ENCODE peak calls at places on chromosomes 3 and 15, in five cellular contexts. K is sigmoid colon, C is BE2C, G is thoracic aorta, O is mammary epithelial cell. S is an unnamed sample.

GRCh38 chr15:77034620-77035467 is 36.1 kb downstream of the TSPAN3 start:
- DNase-seq in K (peak; percentile 49), C (peak; percentile 47), G (no peak), O (no peak), S (peak; percentile 48)

GRCh38 chr15:88619796-88620195 is 1.3 kb upstream of the AEN start:
- DNase-seq in K (no peak), C (no peak), G (no peak), O (no peak), S (no peak)

GRCh38 chr15:62482715-62483429 is 317.8 kb upstream of the C2CD4B start:
- DNase-seq in K (no peak), C (peak; percentile 51), G (no peak), O (peak; percentile 35), S (peak; percentile 46)

GRCh38 chr3:163890661-163891060 is 1187.6 kb downstream of the SI start:
- DNase-seq in K (no peak), C (no peak), G (no peak), O (no peak), S (no peak)

GRCh38 chr3:59783468-59783988 is 733.7 kb upstream of the CFAP20DC start:
- DNase-seq in K (no peak), C (no peak), G (no peak), O (no peak), S (no peak)

GRCh38 chr3:46186856-46187700 is 21.0 kb downstream of the CCR1 start:
- DNase-seq in K (no peak), C (no peak), G (no peak), O (no peak), S (no peak)

GRCh38 chr3:126414961-126415660 is 20.4 kb downstream of the CFAP100 start:
- DNase-seq in K (peak; percentile 47), C (no peak), G (no peak), O (no peak), S (no peak)

GRCh38 chr3:187743195-187744141 is 1.8 kb downstream of the BCL6 start:
- DNase-seq in K (peak; percentile 91), C (no peak), G (peak; percentile 46), O (peak; percentile 35), S (no peak)

GRCh38 chr15:51380999-51381806 is 39.7 kb downstream of the GLDN start:
- DNase-seq in K (peak; percentile 72), C (peak; percentile 76), G (peak; percentile 45), O (peak; percentile 61), S (peak; percentile 69)

DNA sequence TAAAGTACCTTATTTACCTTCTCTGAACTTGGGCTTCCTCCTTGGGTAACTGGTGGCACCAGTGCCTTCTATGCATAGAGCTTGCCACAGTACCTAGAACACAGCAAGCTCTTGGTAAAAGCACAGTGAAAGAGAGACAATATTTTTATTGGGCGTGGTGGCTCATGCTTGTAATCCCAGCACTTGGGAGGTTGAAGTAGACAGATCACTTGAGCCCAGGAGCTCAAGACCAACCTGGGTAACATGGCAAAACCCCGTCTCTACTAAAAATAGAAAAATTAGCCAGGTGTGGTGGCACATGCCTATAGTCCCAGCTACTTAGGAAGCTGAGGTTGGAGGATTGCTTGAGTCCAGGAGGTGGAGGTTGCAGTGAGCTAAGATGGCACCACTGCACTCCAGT is 285.1 kb downstream of the PTPRG start:
- DNase-seq in K (no peak), C (no peak), G (no peak), O (no peak), S (no peak)
- H3K4me1 ChIP-seq in K (no peaks in the 10 kb centered on the region), C (no peaks in the 10 kb centered on the region), G (peaks cover 64% of the 10 kb centered on the region), O (peaks cover 19% of the 10 kb centered on the region), S (peaks cover 5% of the 10 kb centered on the region)

GRCh38 chr3:55473788-55474187 is 13.3 kb downstream of the WNT5A start:
- DNase-seq in K (no peak), C (no peak), G (no peak), O (no peak), S (no peak)

GRCh38 chr3:55476515-55476914 is 10.6 kb downstream of the WNT5A start:
- DNase-seq in K (no peak), C (no peak), G (no peak), O (peak; percentile 66), S (peak; percentile 34)

GRCh38 chr3:55474213-55474632 is 12.9 kb downstream of the WNT5A start:
- DNase-seq in K (no peak), C (no peak), G (no peak), O (no peak), S (no peak)

GRCh38 chr3:55481067-55481917 is 5.8 kb downstream of the WNT5A start:
- DNase-seq in K (no peak), C (no peak), G (no peak), O (no peak), S (no peak)

GRCh38 chr3:55477306-55478010 is 9.6 kb downstream of the WNT5A start:
- DNase-seq in K (no peak), C (no peak), G (no peak), O (no peak), S (no peak)
- H3K4me3 ChIP-seq in K (no peak overlapping the region), C (no peak overlapping the region), G (no peak overlapping the region), O (no peak overlapping the region), S (no peak overlapping the region)

GRCh38 chr3:105085506-105085905 is 281.2 kb upstream of the ALCAM start:
- DNase-seq in K (no peak), C (no peak), G (no peak), O (no peak), S (no peak)
- H3K4me1 ChIP-seq in K (no peaks in the 10 kb centered on the region), C (no peaks in the 10 kb centered on the region), G (no peaks in the 10 kb centered on the region), O (no peaks in the 10 kb centered on the region), S (no peaks in the 10 kb centered on the region)

GRCh38 chr3:151085889-151086483 is 522 bp downstream of the MED12L start:
- DNase-seq in K (no peak), C (peak; percentile 72), G (no peak), O (no peak), S (no peak)

GRCh38 chr3:151086484-151087456 is 1.3 kb downstream of the MED12L start:
- DNase-seq in K (peak; percentile 84), C (peak; percentile 90), G (peak; percentile 6), O (peak; percentile 71), S (peak; percentile 75)

GRCh38 chr3:151085227-151085888 is at the start of gene MED12L:
- DNase-seq in K (peak; percentile 76), C (peak; percentile 91), G (no peak), O (peak; percentile 65), S (peak; percentile 49)

GRCh38 chr3:151084893-151085226 is 604 bp upstream of the MED12L start:
- DNase-seq in K (no peak), C (no peak), G (no peak), O (no peak), S (no peak)

GRCh38 chr3:151087648-151088047 is 2.2 kb downstream of the MED12L start:
- DNase-seq in K (no peak), C (no peak), G (no peak), O (no peak), S (no peak)
- H3K4me3 ChIP-seq in K (no peak overlapping the region), C (peak overlapping the region; percentile 73), G (no peak overlapping the region), O (no peak overlapping the region), S (no peak overlapping the region)

GRCh38 chr3:42025388-42026138 is 63.7 kb upstream of the ULK4 start:
- DNase-seq in K (peak; percentile 98), C (peak; percentile 72), G (peak; percentile 91), O (peak; percentile 81), S (peak; percentile 78)

GRCh38 chr3:42032693-42033349 is 58.3 kb upstream of the TRAK1 start:
- DNase-seq in K (peak; percentile 93), C (no peak), G (peak; percentile 54), O (peak; percentile 66), S (peak; percentile 59)

GRCh38 chr3:42024578-42025387 is 62.9 kb upstream of the ULK4 start:
- DNase-seq in K (no peak), C (no peak), G (no peak), O (no peak), S (no peak)

GRCh38 chr3:42031808-42032475 is 59.2 kb upstream of the TRAK1 start:
- DNase-seq in K (peak; percentile 68), C (no peak), G (no peak), O (no peak), S (peak; percentile 35)

DNA sequence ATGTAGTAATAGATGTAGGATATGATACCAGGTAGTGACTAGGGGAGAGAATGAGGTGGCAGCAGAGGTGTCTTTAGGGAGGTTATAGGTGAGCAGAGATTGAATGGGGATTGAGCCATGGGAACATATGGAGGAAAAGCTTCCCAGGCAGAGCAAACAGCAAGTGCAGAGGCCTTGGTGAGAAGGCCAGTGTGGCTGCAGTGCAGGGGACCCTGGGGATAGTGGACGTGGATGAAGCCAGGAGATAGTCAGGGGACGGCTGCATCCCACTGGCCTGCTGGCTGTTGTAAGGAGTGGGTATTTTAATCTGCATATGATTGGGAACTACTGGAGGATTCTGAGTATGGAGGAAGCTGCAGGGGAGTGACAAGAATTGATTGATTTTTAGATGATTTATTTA is 62.7 kb upstream of the TRAK1 start:
- DNase-seq in K (peak; percentile 37), C (no peak), G (no peak), O (no peak), S (no peak)
- H3K4me1 ChIP-seq in K (no peaks in the 10 kb centered on the region), C (peaks cover 4% of the 10 kb centered on the region), G (peaks cover 53% of the 10 kb centered on the region), O (peaks cover 34% of the 10 kb centered on the region), S (peaks cover 48% of the 10 kb centered on the region)

GRCh38 chr15:60006808-60007346 is 2.8 kb downstream of the FOXB1 start:
- DNase-seq in K (no peak), C (no peak), G (no peak), O (no peak), S (no peak)
- H3K4me3 ChIP-seq in K (peak overlapping the region; percentile 45), C (no peak overlapping the region), G (peak overlapping the region; percentile 72), O (peak overlapping the region; percentile 43), S (peak overlapping the region; percentile 38)